ENCODE peak calls at places on chromosomes 2 and 18, in seven cellular contexts. Z is uterus; F is nucleus accumbens; N is NCI-H524; A is small intestine; P is activated CD8-positive, alpha-beta memory T cell treated with anti-CD3 and anti-CD28 coated beads, Interleukin-2, amount 50 U/mL, for 4 hours; Q is ELR. E is an unnamed sample.

GRCh38 chr2:42567806-42568429 is 514 bp upstream of the MTA3 start:
- DNase-seq in Z (peak; percentile 46), F (no peak), N (peak; percentile 19), A (peak; percentile 37), P (peak; percentile 17), Q (peak; percentile 13), E (no peak)

GRCh38 chr18:75678662-75679061 is 251.2 kb upstream of the SMIM21 start:
- DNase-seq in Z (no peak), F (no peak), N (no peak), A (no peak), P (no peak), Q (no peak), E (no peak)

GRCh38 chr2:55511508-55512124 is 7.9 kb upstream of the CFAP36 start:
- DNase-seq in Z (no peak), F (no peak), N (peak; percentile 83), A (peak; percentile 22), P (no peak), Q (peak; percentile 73), E (peak; percentile 24)

GRCh38 chr2:205670292-205670691 is 12.0 kb upstream of the NRP2 start:
- DNase-seq in Z (no peak), F (no peak), N (no peak), A (no peak), P (no peak), Q (no peak), E (no peak)

GRCh38 chr2:168521342-168521741 is 65.3 kb downstream of the CERS6 start:
- DNase-seq in Z (no peak), F (no peak), N (peak; percentile 82), A (peak; percentile 25), P (no peak), Q (no peak), E (no peak)

GRCh38 chr2:12701786-12702660 is 14.7 kb upstream of the TRIB2 start:
- DNase-seq in Z (no peak), F (no peak), N (peak; percentile 63), A (no peak), P (no peak), Q (peak; percentile 71), E (no peak)

GRCh38 chr2:33336036-33336625 is 140.3 kb upstream of the RASGRP3 start:
- DNase-seq in Z (no peak), F (no peak), N (no peak), A (no peak), P (no peak), Q (no peak), E (no peak)

GRCh38 chr18:30971338-30971956 is 71.1 kb downstream of the DSC3 start:
- DNase-seq in Z (no peak), F (no peak), N (peak; percentile 55), A (peak; percentile 41), P (no peak), Q (peak; percentile 70), E (no peak)

GRCh38 chr2:42492691-42493467 is 903 bp downstream of the KCNG3 start:
- DNase-seq in Z (no peak), F (no peak), N (peak; percentile 59), A (peak; percentile 28), P (peak; percentile 39), Q (no peak), E (no peak)

GRCh38 chr18:21439453-21439852 is 161.1 kb downstream of the ESCO1 start:
- DNase-seq in Z (no peak), F (no peak), N (no peak), A (peak; percentile 52), P (no peak), Q (peak; percentile 94), E (peak; percentile 87)

GRCh38 chr2:1688859-1689258 is 55.5 kb downstream of the PXDN start:
- DNase-seq in Z (no peak), F (no peak), N (no peak), A (no peak), P (no peak), Q (no peak), E (no peak)

GRCh38 chr2:223230352-223230751 is 178.4 kb downstream of the KCNE4 start:
- DNase-seq in Z (no peak), F (no peak), N (no peak), A (no peak), P (no peak), Q (peak; percentile 26), E (peak; percentile 51)

GRCh38 chr2:181114021-181114420 is 133.6 kb downstream of the UBE2E3 start:
- DNase-seq in Z (no peak), F (no peak), N (no peak), A (no peak), P (no peak), Q (no peak), E (no peak)

GRCh38 chr2:234411793-234412192 is 85.1 kb downstream of the ARL4C start:
- DNase-seq in Z (no peak), F (no peak), N (no peak), A (no peak), P (no peak), Q (no peak), E (no peak)

GRCh38 chr2:43636616-43637015 is 444 bp upstream of the PLEKHH2 start:
- DNase-seq in Z (no peak), F (no peak), N (peak; percentile 59), A (no peak), P (no peak), Q (no peak), E (no peak)

GRCh38 chr2:215454519-215454918 is 18.7 kb upstream of the FN1 start:
- DNase-seq in Z (no peak), F (no peak), N (peak; percentile 47), A (peak; percentile 50), P (no peak), Q (peak; percentile 59), E (no peak)

GRCh38 chr2:43293744-43294695 is 67.6 kb upstream of the ZFP36L2 start:
- DNase-seq in Z (peak; percentile 47), F (no peak), N (no peak), A (peak; percentile 70), P (no peak), Q (peak; percentile 99), E (peak; percentile 96)

GRCh38 chr2:175169191-175169590 is 1.2 kb upstream of the ATF2 start:
- DNase-seq in Z (no peak), F (no peak), N (no peak), A (no peak), P (no peak), Q (no peak), E (no peak)

GRCh38 chr2:131419447-131419846 is 55.5 kb upstream of the RAB6D start:
- DNase-seq in Z (peak; percentile 33), F (no peak), N (no peak), A (no peak), P (no peak), Q (no peak), E (no peak)

GRCh38 chr2:18362696-18363095 is 197.8 kb downstream of the RDH14 start:
- DNase-seq in Z (no peak), F (no peak), N (no peak), A (no peak), P (no peak), Q (peak; percentile 89), E (peak; percentile 63)

GRCh38 chr2:202335791-202336467 is 40.2 kb upstream of the BMPR2 start:
- DNase-seq in Z (no peak), F (no peak), N (no peak), A (no peak), P (no peak), Q (peak; percentile 67), E (no peak)

GRCh38 chr2:176140520-176141317 is 10.6 kb upstream of the HOXD4 start:
- DNase-seq in Z (peak; percentile 88), F (peak; percentile 21), N (peak; percentile 87), A (peak; percentile 39), P (peak; percentile 68), Q (peak; percentile 69), E (peak; percentile 60)

GRCh38 chr2:38744399-38744780 is 6.8 kb downstream of the SRSF7 start:
- DNase-seq in Z (no peak), F (no peak), N (peak; percentile 51), A (no peak), P (no peak), Q (no peak), E (no peak)

GRCh38 chr2:239756392-239757153 is 268.6 kb downstream of the NDUFA10 start:
- DNase-seq in Z (no peak), F (no peak), N (no peak), A (no peak), P (no peak), Q (no peak), E (no peak)

GRCh38 chr2:10094271-10094814 is 14.1 kb upstream of the CYS1 start:
- DNase-seq in Z (no peak), F (no peak), N (peak; percentile 100), A (no peak), P (no peak), Q (no peak), E (no peak)

GRCh38 chr2:179107737-179108136 is 57.8 kb upstream of the CCDC141 start:
- DNase-seq in Z (no peak), F (no peak), N (no peak), A (peak; percentile 91), P (no peak), Q (peak; percentile 62), E (no peak)

GRCh38 chr2:205763708-205764501 is 81.6 kb downstream of the NRP2 start:
- DNase-seq in Z (peak; percentile 58), F (no peak), N (peak; percentile 54), A (no peak), P (no peak), Q (peak; percentile 61), E (no peak)

GRCh38 chr18:77366725-77367641 is 117.3 kb downstream of the GALR1 start:
- DNase-seq in Z (peak; percentile 34), F (no peak), N (peak; percentile 74), A (peak; percentile 27), P (no peak), Q (peak; percentile 3), E (no peak)

GRCh38 chr2:20398956-20399567 is 47.8 kb upstream of the RHOB start:
- DNase-seq in Z (no peak), F (no peak), N (no peak), A (no peak), P (no peak), Q (peak; percentile 67), E (no peak)

GRCh38 chr2:217338306-217338916 is 478.5 kb upstream of the TNP1 start:
- DNase-seq in Z (peak; percentile 46), F (no peak), N (peak; percentile 66), A (no peak), P (no peak), Q (peak; percentile 86), E (peak; percentile 16)

GRCh38 chr2:180706694-180707093 is 273.7 kb upstream of the UBE2E3 start:
- DNase-seq in Z (no peak), F (no peak), N (peak; percentile 57), A (no peak), P (no peak), Q (no peak), E (no peak)

GRCh38 chr2:239471011-239471792 is 70.4 kb upstream of the HDAC4 start:
- DNase-seq in Z (no peak), F (no peak), N (no peak), A (peak; percentile 12), P (no peak), Q (no peak), E (no peak)

GRCh38 chr2:119389615-119390306 is 23.0 kb downstream of the DBI start:
- DNase-seq in Z (peak; percentile 42), F (no peak), N (peak; percentile 34), A (peak; percentile 38), P (no peak), Q (peak; percentile 52), E (peak; percentile 57)

GRCh38 chr2:196160101-196160500 is 11.3 kb downstream of the STK17B start:
- DNase-seq in Z (no peak), F (no peak), N (no peak), A (peak; percentile 62), P (peak; percentile 50), Q (peak; percentile 94), E (peak; percentile 85)

GRCh38 chr2:164369416-164369815 is 251.9 kb downstream of the GRB14 start:
- DNase-seq in Z (no peak), F (no peak), N (no peak), A (no peak), P (no peak), Q (no peak), E (no peak)

E was measured in NCI-H226.